ENCODE peak calls at places on chromosomes 6 and 20, in ten cellular contexts. C is activated naive CD8-positive, alpha-beta T cell treated with anti-CD3 and anti-CD28 coated beads, Interleukin-2, amount 50 U/mL, for 16 hours; K is DMS79 treated with DMSO at 0.1 percent for 48 hours; P is fibroblast of mammary gland; T is HFFc6; O is NCI-H1105; Y is HEK293T; R is effector CD4-positive, alpha-beta T cell; D is OCI-LY7; M is SJSA1. V is an unnamed sample.

GRCh38 chr20:26208296-26209091 is 511.8 kb upstream of the ZNF337 start:
- DNase-seq in T (no peak), M (peak; percentile 12), P (no peak), D (no peak), C (peak; percentile 23), K (peak; percentile 2), O (peak; percentile 39), Y (peak; percentile 4), R (peak; percentile 2), V (no peak)

GRCh38 chr6:69026243-69026642 is 391.2 kb downstream of the ADGRB3 start:
- DNase-seq in T (no peak), O (no peak), R (no peak), M (peak; percentile 25), K (no peak), C (no peak), Y (no peak), D (no peak), P (peak; percentile 14), V (no peak)

GRCh38 chr6:15048367-15048766 is 197.5 kb upstream of the JARID2 start:
- DNase-seq in M (no peak), K (no peak), C (no peak), Y (no peak), D (no peak), T (no peak), O (no peak), R (no peak), P (peak; percentile 12), V (no peak)

GRCh38 chr6:13524801-13525508 is 37.6 kb upstream of the GFOD1 start:
- DNase-seq in C (no peak), T (no peak), D (peak; percentile 55), K (no peak), M (no peak), O (no peak), Y (no peak), P (no peak), R (no peak), V (no peak)

GRCh38 chr6:67916389-67916788 is 718.7 kb upstream of the ADGRB3 start:
- DNase-seq in R (no peak), T (no peak), M (no peak), K (no peak), D (no peak), C (no peak), O (no peak), P (peak; percentile 69), Y (no peak), V (peak; percentile 98)

GRCh38 chr20:62517168-62517567 is 41.4 kb upstream of the GATA5 start:
- DNase-seq in P (no peak), K (no peak), Y (no peak), T (no peak), D (no peak), R (no peak), M (no peak), O (no peak), C (no peak), V (no peak)

GRCh38 chr6:22886881-22887581 is 317.7 kb downstream of the HDGFL1 start:
- DNase-seq in M (no peak), Y (no peak), C (no peak), K (no peak), O (no peak), P (no peak), D (no peak), T (peak; percentile 53), R (no peak), V (peak; percentile 94)

GRCh38 chr20:49420811-49421295 is 61.6 kb downstream of the KCNB1 start:
- DNase-seq in O (no peak), D (no peak), P (peak; percentile 42), T (no peak), Y (no peak), R (no peak), M (no peak), K (no peak), C (no peak), V (peak; percentile 15)

GRCh38 chr6:75632247-75632646 is 30.6 kb downstream of the SENP6 start:
- DNase-seq in C (no peak), T (no peak), M (no peak), K (no peak), D (no peak), Y (no peak), P (no peak), O (no peak), R (no peak), V (no peak)

GRCh38 chr20:51489611-51490010 is 52.9 kb downstream of the NFATC2 start:
- DNase-seq in K (no peak), P (no peak), R (no peak), T (no peak), Y (no peak), M (no peak), D (no peak), C (no peak), O (no peak), V (peak; percentile 23)

GRCh38 chr6:18178959-18179358 is 23.7 kb downstream of the KDM1B start:
- DNase-seq in O (no peak), K (no peak), M (no peak), T (no peak), Y (no peak), P (no peak), R (no peak), C (no peak), D (no peak), V (no peak)

GRCh38 chr6:44452725-44453124 is 65.2 kb downstream of the CDC5L start:
- DNase-seq in T (peak; percentile 81), D (no peak), C (no peak), Y (no peak), M (peak; percentile 48), R (no peak), K (no peak), P (peak; percentile 77), O (no peak), V (peak; percentile 87)

GRCh38 chr6:16902520-16902919 is 141.3 kb upstream of the ATXN1 start:
- DNase-seq in Y (no peak), M (no peak), C (no peak), R (no peak), P (no peak), O (no peak), D (no peak), T (no peak), K (no peak), V (no peak)

GRCh38 chr6:101129851-101130250 is 248.7 kb upstream of the ASCC3 start:
- DNase-seq in Y (no peak), K (no peak), M (no peak), O (no peak), T (no peak), C (no peak), R (no peak), P (no peak), D (no peak), V (no peak)

GRCh38 chr6:2021713-2022125 is 223.7 kb downstream of the GMDS start:
- DNase-seq in O (peak; percentile 94), M (peak; percentile 6), P (peak; percentile 82), C (no peak), K (peak; percentile 64), R (no peak), Y (no peak), D (no peak), T (peak; percentile 43), V (peak; percentile 15)

GRCh38 chr6:169326067-169326799 is 72.6 kb upstream of the THBS2 start:
- DNase-seq in K (no peak), C (no peak), Y (peak; percentile 48), M (no peak), O (no peak), P (peak; percentile 67), R (no peak), T (peak; percentile 22), D (no peak), V (peak; percentile 54)

GRCh38 chr6:93318127-93318526 is 101.2 kb downstream of the EPHA7 start:
- DNase-seq in R (no peak), K (no peak), T (no peak), C (no peak), P (no peak), M (no peak), O (no peak), Y (no peak), D (no peak), V (no peak)

GRCh38 chr6:168047841-168048723 is 30.9 kb downstream of the FRMD1 start:
- DNase-seq in T (no peak), C (no peak), K (no peak), O (no peak), M (no peak), R (no peak), P (no peak), D (no peak), Y (no peak), V (no peak)

GRCh38 chr20:10594286-10594868 is 79.4 kb downstream of the JAG1 start:
- DNase-seq in D (no peak), K (no peak), Y (no peak), C (no peak), O (no peak), P (no peak), R (no peak), M (no peak), T (no peak), V (peak; percentile 31)

GRCh38 chr20:23246682-23247664 is 103.6 kb upstream of the NXT1 start:
- DNase-seq in M (no peak), R (no peak), P (no peak), K (no peak), O (no peak), T (no peak), D (peak; percentile 2), C (no peak), Y (no peak), V (no peak)

GRCh38 chr6:98824163-98824906 is 10.0 kb upstream of the POU3F2 start:
- DNase-seq in Y (peak; percentile 53), T (no peak), D (no peak), O (no peak), C (no peak), P (no peak), R (no peak), K (no peak), M (no peak), V (no peak)

GRCh38 chr6:121817141-121817540 is 381.7 kb downstream of the GJA1 start:
- DNase-seq in D (no peak), Y (no peak), R (no peak), M (no peak), K (no peak), P (no peak), T (no peak), O (no peak), C (no peak), V (peak; percentile 98)

GRCh38 chr6:39357998-39358686 is 35.6 kb upstream of the KCNK16 start:
- DNase-seq in P (peak; percentile 61), K (peak; percentile 94), R (no peak), O (peak; percentile 82), C (no peak), M (no peak), T (peak; percentile 18), Y (no peak), D (no peak), V (peak; percentile 13)

GRCh38 chr6:28981391-28981832 is 23.7 kb downstream of the ZNF311 start:
- DNase-seq in Y (no peak), K (peak; percentile 88), P (peak; percentile 70), C (peak; percentile 56), T (peak; percentile 62), D (peak; percentile 84), R (peak; percentile 60), M (no peak), O (peak; percentile 73), V (no peak)

GRCh38 chr6:144007455-144007778 is 642 bp downstream of the PLAGL1 start:
- DNase-seq in T (no peak), C (no peak), K (no peak), R (no peak), O (no peak), Y (no peak), M (no peak), D (no peak), P (no peak), V (no peak)

GRCh38 chr20:54223751-54224150 is 15.9 kb downstream of the PFDN4 start:
- DNase-seq in P (no peak), D (no peak), K (no peak), R (no peak), T (no peak), O (no peak), C (no peak), Y (no peak), M (no peak), V (no peak)

GRCh38 chr6:3418521-3419060 is 38.3 kb downstream of the SLC22A23 start:
- DNase-seq in T (no peak), M (no peak), C (no peak), D (no peak), P (no peak), K (no peak), R (no peak), Y (no peak), O (no peak), V (no peak)

GRCh38 chr20:54194724-54195438 is 13.0 kb upstream of the PFDN4 start:
- DNase-seq in T (peak; percentile 59), O (no peak), P (peak; percentile 52), Y (no peak), K (no peak), D (no peak), R (no peak), C (no peak), M (no peak), V (peak; percentile 40)